ENCODE peak calls at places on chromosome 1, in six cellular contexts. D is dorsolateral prefrontal cortex, T is colonic mucosa, O is PC-3, G is mammary epithelial cell, H is astrocyte. J is an unnamed sample.

GRCh38 chr1:84698718-84699117 is 8.5 kb upstream of the SSX2IP start:
- DNase-seq in D (no peak), T (no peak), O (peak; percentile 90), G (peak; percentile 77), H (peak; percentile 86), J (peak; percentile 68)

GRCh38 chr1:197980457-197980856 is 63.3 kb downstream of the LHX9 start:
- DNase-seq in D (no peak), T (no peak), O (no peak), G (no peak), H (no peak), J (no peak)

GRCh38 chr1:30375156-30375555 is 348.2 kb downstream of the MATN1 start:
- DNase-seq in D (no peak), T (no peak), O (no peak), G (no peak), H (no peak), J (no peak)

GRCh38 chr1:110607663-110608230 is 1.6 kb upstream of the KCNA2 start:
- DNase-seq in D (peak; percentile 33), T (no peak), O (no peak), G (no peak), H (no peak), J (no peak)

GRCh38 chr1:226457307-226457712 is 49.4 kb upstream of the PARP1 start:
- DNase-seq in D (no peak), T (no peak), O (no peak), G (no peak), H (no peak), J (peak; percentile 3)

GRCh38 chr1:10939654-10940450 is 72.6 kb upstream of the TARDBP start:
- DNase-seq in D (no peak), T (no peak), O (no peak), G (no peak), H (no peak), J (no peak)

GRCh38 chr1:58011978-58012377 is 534.5 kb downstream of the OMA1 start:
- DNase-seq in D (no peak), T (no peak), O (no peak), G (no peak), H (no peak), J (no peak)

GRCh38 chr1:210792250-210792649 is 341.7 kb downstream of the KCNH1 start:
- DNase-seq in D (no peak), T (no peak), O (no peak), G (no peak), H (no peak), J (no peak)

GRCh38 chr1:111227434-111227833 is at the start of gene CHI3L2:
- DNase-seq in D (no peak), T (no peak), O (no peak), G (peak; percentile 54), H (no peak), J (no peak)

GRCh38 chr1:180560200-180560867 is 1.6 kb downstream of the OVAAL start:
- DNase-seq in D (no peak), T (peak; percentile 74), O (no peak), G (no peak), H (no peak), J (no peak)

GRCh38 chr1:78333426-78334012 is 157.3 kb upstream of the PTGFR start:
- DNase-seq in D (no peak), T (no peak), O (peak; percentile 32), G (peak; percentile 11), H (peak; percentile 28), J (peak; percentile 50)

GRCh38 chr1:157240495-157241184 is 102.4 kb upstream of the ETV3 start:
- DNase-seq in D (no peak), T (no peak), O (no peak), G (no peak), H (no peak), J (no peak)

GRCh38 chr1:31596737-31597097 is 20.4 kb downstream of the TINAGL1 start:
- DNase-seq in D (no peak), T (no peak), O (no peak), G (no peak), H (no peak), J (no peak)

DNA sequence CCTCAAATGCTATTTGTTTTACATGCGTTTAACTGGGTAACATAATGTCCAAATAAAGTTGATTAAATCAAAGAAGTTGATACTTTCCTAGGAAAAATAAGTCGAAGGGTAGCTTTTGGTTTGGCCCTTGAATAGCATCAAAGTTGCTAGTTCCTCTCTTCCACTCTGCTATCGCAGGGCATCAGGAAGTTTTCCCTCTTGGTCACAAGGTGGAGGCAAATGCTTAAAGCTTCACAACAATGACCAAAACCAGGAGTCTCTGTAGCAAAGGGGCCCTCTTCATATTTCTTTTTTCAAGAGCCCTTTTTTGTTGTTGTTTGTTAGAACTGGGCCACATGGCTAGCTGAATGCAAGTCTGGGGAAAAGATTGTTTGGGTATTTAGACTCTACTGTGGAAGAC is 668.4 kb downstream of the KCNT2 start:
- DNase-seq in D (no peak), T (no peak), O (peak; percentile 42), G (peak; percentile 34), H (no peak), J (no peak)
- H3K4me3 ChIP-seq in D (no peak overlapping the region), T (no peak overlapping the region), O (no peak overlapping the region), G (no peak overlapping the region), H (no peak overlapping the region), J (no peak overlapping the region)

GRCh38 chr1:27548136-27548853 is 55.6 kb downstream of the AHDC1 start:
- DNase-seq in D (no peak), T (no peak), O (no peak), G (no peak), H (no peak), J (no peak)
- H3K27ac ChIP-seq in D (no peak overlapping the region), T (no peak overlapping the region), O (no peak overlapping the region), G (no peak overlapping the region), H (no peak overlapping the region), J (no peak overlapping the region)

DNA sequence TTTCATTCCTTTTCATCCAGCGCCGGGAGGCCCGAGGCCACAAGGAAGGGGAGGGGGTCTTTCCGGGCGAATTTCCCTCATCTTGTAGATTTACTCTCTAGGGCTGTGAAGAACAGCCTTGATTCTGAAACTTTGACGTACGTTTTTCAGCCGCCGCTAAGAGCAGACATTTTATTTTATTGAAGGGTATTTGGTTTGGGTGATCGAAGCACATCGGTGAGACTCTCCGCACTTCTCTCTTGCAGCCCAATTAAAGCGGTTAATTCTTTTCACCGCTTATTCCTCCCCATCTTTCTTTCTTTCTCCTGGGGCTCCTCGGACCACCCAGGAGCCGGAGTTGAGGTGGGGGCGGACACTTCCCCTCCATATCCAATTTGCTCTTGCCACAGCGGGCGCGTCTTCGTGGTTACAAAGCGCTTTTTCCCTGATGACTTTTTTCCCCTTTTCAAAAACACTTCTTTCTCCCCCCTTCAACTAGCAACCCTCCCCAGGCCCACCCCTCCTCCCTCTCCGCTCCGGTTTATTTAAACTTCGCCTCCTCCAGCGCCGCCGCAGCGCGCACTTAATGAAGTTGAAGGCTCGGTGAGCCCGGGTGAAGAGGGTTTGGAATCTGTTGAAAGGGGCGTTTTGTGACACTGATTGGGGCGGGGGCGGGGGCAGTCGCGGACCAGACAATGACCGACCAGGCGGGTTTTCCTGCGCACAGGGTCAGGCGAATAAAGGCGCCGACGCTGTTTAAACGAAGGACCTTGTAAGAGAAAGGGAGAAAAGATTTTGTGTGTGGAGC is 5.9 kb downstream of the FOXD2 start:
- DNase-seq in D (no peak), T (peak; percentile 31), O (no peak), G (no peak), H (no peak), J (no peak)
- H3K4me3 ChIP-seq in D (no peak overlapping the region), T (peak overlapping the region; percentile 30), O (no peak overlapping the region), G (no peak overlapping the region), H (no peak overlapping the region), J (no peak overlapping the region)

GRCh38 chr1:218397752-218398339 is 52.7 kb downstream of the TGFB2 start:
- DNase-seq in D (no peak), T (no peak), O (peak; percentile 83), G (peak; percentile 79), H (peak; percentile 78), J (peak; percentile 60)
- H3K27ac ChIP-seq in D (no peak overlapping the region), T (no peak overlapping the region), O (peak overlapping the region; percentile 31), G (peak overlapping the region; percentile 37), H (no peak overlapping the region), J (peak overlapping the region; percentile 60)

GRCh38 chr1:156104861-156105546 is 9.5 kb upstream of the LMNA start:
- DNase-seq in D (no peak), T (peak; percentile 44), O (no peak), G (no peak), H (no peak), J (no peak)
- H3K4me3 ChIP-seq in D (no peak overlapping the region), T (no peak overlapping the region), O (no peak overlapping the region), G (no peak overlapping the region), H (no peak overlapping the region), J (no peak overlapping the region)

GRCh38 chr1:161382214-161383019 is 14.7 kb upstream of the CFAP126 start:
- DNase-seq in D (no peak), T (no peak), O (peak; percentile 91), G (peak; percentile 80), H (peak; percentile 77), J (peak; percentile 79)
- H3K27ac ChIP-seq in D (peak overlapping the region; percentile 37), T (no peak overlapping the region), O (peak overlapping the region; percentile 87), G (peak overlapping the region; percentile 91), H (peak overlapping the region; percentile 72), J (peak overlapping the region; percentile 82)

GRCh38 chr1:6198646-6199297 is 623 bp downstream of the RPL22 start:
- DNase-seq in D (no peak), T (peak; percentile 37), O (no peak), G (peak; percentile 14), H (no peak), J (no peak)
- H3K4me3 ChIP-seq in D (peak overlapping the region; percentile 86), T (peak overlapping the region; percentile 100), O (peak overlapping the region; percentile 74), G (peak overlapping the region; percentile 76), H (peak overlapping the region; percentile 98), J (peak overlapping the region; percentile 97)

GRCh38 chr1:218587890-218588289 is 242.8 kb downstream of the TGFB2 start:
- DNase-seq in D (no peak), T (no peak), O (no peak), G (no peak), H (no peak), J (no peak)

GRCh38 chr1:218588555-218589172 is 243.5 kb downstream of the TGFB2 start:
- DNase-seq in D (no peak), T (no peak), O (no peak), G (no peak), H (peak; percentile 55), J (no peak)

GRCh38 chr1:218584418-218585155 is 239.5 kb downstream of the TGFB2 start:
- DNase-seq in D (no peak), T (no peak), O (peak; percentile 97), G (peak; percentile 88), H (peak; percentile 58), J (peak; percentile 78)

GRCh38 chr1:218582646-218583045 is 237.5 kb downstream of the TGFB2 start:
- DNase-seq in D (no peak), T (no peak), O (no peak), G (no peak), H (no peak), J (no peak)

GRCh38 chr1:218585565-218586184 is 240.5 kb downstream of the TGFB2 start:
- DNase-seq in D (no peak), T (no peak), O (peak; percentile 99), G (peak; percentile 81), H (peak; percentile 79), J (peak; percentile 87)
- H3K27ac ChIP-seq in D (no peak overlapping the region), T (no peak overlapping the region), O (peak overlapping the region; percentile 92), G (peak overlapping the region; percentile 66), H (peak overlapping the region; percentile 84), J (peak overlapping the region; percentile 88)

GRCh38 chr1:56477164-56478111 is 101.9 kb downstream of the PLPP3 start:
- DNase-seq in D (peak; percentile 41), T (peak; percentile 65), O (no peak), G (no peak), H (peak; percentile 63), J (peak; percentile 42)
- H3K4me3 ChIP-seq in D (peak overlapping the region; percentile 76), T (peak overlapping the region; percentile 46), O (peak overlapping the region; percentile 63), G (peak overlapping the region; percentile 46), H (peak overlapping the region; percentile 59), J (peak overlapping the region; percentile 60)